ENCODE peak calls at places on chromosome 2, in four cellular contexts. A is activated CD8-positive, alpha-beta memory T cell treated with anti-CD3 and anti-CD28 coated beads, Interleukin-2, amount 50 U/mL, for 4 hours; K is tibial nerve; D is pons. V is an unnamed sample.
A peak's percentile ranks its signal among the peaks of the same experiment; 100 is the strongest.

GRCh38 chr2:109438146-109438545 is 175.6 kb downstream of the SEPTIN10 start:
- DNase-seq in K (no peak), A (no peak), D (no peak), V (no peak)

GRCh38 chr2:28347596-28347995 is 45.1 kb upstream of the FOSL2 start:
- DNase-seq in D (no peak), A (no peak), K (no peak), V (no peak)

GRCh38 chr2:8285898-8286297 is 396.0 kb upstream of the ID2 start:
- DNase-seq in K (no peak), A (no peak), D (no peak), V (no peak)

GRCh38 chr2:26989156-26989555 is 18.7 kb downstream of the MAPRE3 start:
- DNase-seq in K (no peak), A (no peak), D (no peak), V (no peak)

GRCh38 chr2:19711470-19712372 is 190.1 kb downstream of the TTC32 start:
- DNase-seq in D (peak; percentile 31), A (no peak), K (no peak), V (peak; percentile 85)

GRCh38 chr2:55043841-55044240 is 6.4 kb downstream of the RTN4 start:
- DNase-seq in D (no peak), A (no peak), K (no peak), V (no peak)

GRCh38 chr2:141055526-141055925 is 1075.3 kb downstream of the LRP1B start:
- DNase-seq in K (no peak), A (no peak), D (no peak), V (no peak)

GRCh38 chr2:46362667-46363012 is 65.4 kb downstream of the EPAS1 start:
- DNase-seq in D (no peak), K (no peak), A (no peak), V (no peak)

GRCh38 chr2:8992643-8993042 is 10.8 kb downstream of the MBOAT2 start:
- DNase-seq in A (no peak), D (no peak), K (no peak), V (no peak)

GRCh38 chr2:163752252-163752651 is 16.4 kb upstream of the FIGN start:
- DNase-seq in D (peak; percentile 2), A (no peak), K (no peak), V (no peak)

GRCh38 chr2:231399853-231400667 is 4.5 kb downstream of the B3GNT7 start:
- DNase-seq in D (peak; percentile 47), K (no peak), A (no peak), V (no peak)

GRCh38 chr2:63436488-63436887 is 151.8 kb downstream of the WDPCP start:
- DNase-seq in D (no peak), A (no peak), K (no peak), V (no peak)

GRCh38 chr2:47180531-47180930 is 25.4 kb upstream of the STPG4 start:
- DNase-seq in D (no peak), K (no peak), A (no peak), V (no peak)